ENCODE peak calls at places on chromosomes 2 and 18, in six cellular contexts. H is IMR-90, W is mucosa of descending colon, U is SK-N-SH, M is heart right ventricle, Z is endothelial cell of umbilical vein. J is an unnamed sample.

GRCh38 chr2:77720115-77720514 is 197.9 kb upstream of the LRRTM4 start:
- DNase-seq in H (no peak), W (no peak), U (no peak), M (no peak), Z (no peak), J (no peak)

GRCh38 chr18:8029061-8029460 is 461.9 kb downstream of the PTPRM start:
- DNase-seq in H (no peak), W (no peak), U (no peak), M (no peak), Z (no peak), J (no peak)

GRCh38 chr2:215332876-215333600 is 21.2 kb downstream of the ATIC start:
- DNase-seq in H (no peak), W (no peak), U (no peak), M (no peak), Z (no peak), J (no peak)

GRCh38 chr2:230751062-230751461 is 38.4 kb downstream of the CAB39 start:
- DNase-seq in H (peak; percentile 88), W (no peak), U (no peak), M (no peak), Z (peak; percentile 24), J (no peak)

GRCh38 chr2:206452750-206453149 is 9.4 kb downstream of the ADAM23 start:
- DNase-seq in H (peak; percentile 43), W (no peak), U (no peak), M (no peak), Z (no peak), J (no peak)

GRCh38 chr18:28802546-28802945 is 625.6 kb upstream of the CDH2 start:
- DNase-seq in H (peak; percentile 47), W (no peak), U (no peak), M (no peak), Z (peak; percentile 92), J (no peak)

GRCh38 chr2:8539743-8540551 is 141.9 kb upstream of the ID2 start:
- DNase-seq in H (no peak), W (no peak), U (peak; percentile 93), M (no peak), Z (no peak), J (peak; percentile 68)

GRCh38 chr2:186695081-186695756 is 1.4 kb downstream of the FAM171B start:
- DNase-seq in H (peak; percentile 76), W (no peak), U (peak; percentile 44), M (no peak), Z (peak; percentile 61), J (no peak)

GRCh38 chr2:241254904-241255351 is 60.5 kb downstream of the HDLBP start:
- DNase-seq in H (no peak), W (no peak), U (no peak), M (no peak), Z (no peak), J (no peak)

GRCh38 chr2:239246723-239247122 is 154.1 kb downstream of the HDAC4 start:
- DNase-seq in H (no peak), W (no peak), U (no peak), M (no peak), Z (peak; percentile 6), J (no peak)

GRCh38 chr2:239245107-239245506 is 155.7 kb downstream of the HDAC4 start:
- DNase-seq in H (no peak), W (no peak), U (no peak), M (no peak), Z (no peak), J (no peak)

GRCh38 chr2:239244625-239245024 is 156.2 kb downstream of the HDAC4 start:
- DNase-seq in H (no peak), W (no peak), U (no peak), M (no peak), Z (no peak), J (no peak)

GRCh38 chr2:239247401-239248245 is 153.2 kb downstream of the HDAC4 start:
- DNase-seq in H (no peak), W (no peak), U (no peak), M (no peak), Z (no peak), J (no peak)

DNA sequence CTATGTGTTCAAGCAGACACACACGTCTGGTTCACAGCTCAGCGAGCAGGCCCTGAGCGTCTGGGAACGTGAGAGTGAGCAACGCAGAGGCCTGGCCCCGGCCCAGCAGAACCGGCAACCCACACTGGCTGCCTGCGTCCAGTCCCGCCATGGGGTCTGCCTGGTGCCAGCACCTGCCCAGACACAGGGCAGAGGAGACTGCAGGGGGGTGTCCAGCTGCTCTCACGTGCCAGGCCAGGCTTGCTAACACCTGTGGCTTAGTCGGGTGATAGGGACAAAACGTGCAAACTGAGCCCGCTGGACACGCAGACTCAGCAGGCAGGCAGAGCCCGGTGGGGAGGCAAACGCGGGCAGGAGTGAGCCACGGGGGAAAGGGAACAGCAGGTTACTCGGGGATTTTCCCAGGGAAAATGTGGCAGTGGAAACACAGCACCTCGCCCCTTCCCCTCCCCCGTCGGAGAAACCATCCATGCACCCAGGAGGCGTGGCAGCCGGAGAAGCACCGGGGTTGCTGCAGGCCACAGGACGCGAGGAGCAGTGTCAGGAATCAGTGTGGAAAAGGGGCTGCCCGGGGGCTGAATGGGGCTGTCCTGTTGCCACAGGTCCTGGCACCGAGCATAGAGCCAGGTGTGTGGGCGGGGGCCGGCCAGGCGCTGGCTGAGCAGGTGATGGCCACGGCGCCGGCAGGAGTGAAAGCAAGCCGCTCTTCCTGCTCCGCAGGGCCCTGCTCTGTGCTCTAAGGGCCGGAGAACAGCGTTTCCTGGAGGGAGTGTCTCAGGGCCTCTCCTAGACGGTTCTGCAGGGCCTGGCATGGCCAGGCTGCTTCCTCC is 154.7 kb downstream of the HDAC4 start:
- DNase-seq in H (no peak), W (peak; percentile 80), U (peak; percentile 63), M (no peak), Z (no peak), J (no peak)
- H3K4me3 ChIP-seq in H (no peak overlapping the region), W (no peak overlapping the region), U (no peak overlapping the region), M (peak overlapping the region; percentile 3), Z (no peak overlapping the region), J (no peak overlapping the region)

GRCh38 chr2:238066218-238066617 is 5.4 kb downstream of the SCLY start:
- DNase-seq in H (no peak), W (no peak), U (no peak), M (no peak), Z (no peak), J (no peak)
- H3K4me1 ChIP-seq in H (no peaks in the 10 kb centered on the region), W (peaks cover 9% of the 10 kb centered on the region), U (peaks cover 7% of the 10 kb centered on the region), M (peaks cover 2% of the 10 kb centered on the region), Z (peaks cover 6% of the 10 kb centered on the region), J (no peaks in the 10 kb centered on the region)

GRCh38 chr2:222477962-222478608 is 53.7 kb downstream of the SGPP2 start:
- DNase-seq in H (no peak), W (no peak), U (no peak), M (no peak), Z (no peak), J (no peak)
- H3K4me3 ChIP-seq in H (no peak overlapping the region), W (no peak overlapping the region), U (no peak overlapping the region), M (no peak overlapping the region), Z (no peak overlapping the region), J (no peak overlapping the region)

DNA sequence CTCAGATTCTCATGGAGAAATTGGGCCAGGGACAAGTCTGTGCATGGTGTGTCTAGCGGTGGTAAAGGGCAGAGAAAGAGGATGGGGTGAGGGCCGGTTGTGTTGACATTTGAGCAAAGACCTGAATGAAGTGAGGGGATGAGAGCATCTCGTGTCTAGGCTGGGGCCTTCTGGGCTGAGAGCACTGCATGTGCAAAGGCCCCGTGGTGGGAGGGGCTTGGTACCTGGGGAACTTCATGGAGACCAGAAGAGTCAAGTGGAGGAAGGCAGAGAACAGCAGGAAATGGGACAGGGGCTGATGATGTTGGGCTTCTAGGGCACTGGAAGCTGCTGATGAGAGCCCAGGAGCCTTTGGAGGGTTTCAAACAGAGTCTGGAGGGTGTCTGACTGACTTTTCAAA is 76.8 kb downstream of the SH3BP4 start:
- DNase-seq in H (no peak), W (no peak), U (no peak), M (no peak), Z (no peak), J (no peak)
- H3K4me1 ChIP-seq in H (peaks cover 65% of the 10 kb centered on the region), W (peaks cover 19% of the 10 kb centered on the region), U (peaks cover 37% of the 10 kb centered on the region), M (peaks cover 4% of the 10 kb centered on the region), Z (peaks cover 49% of the 10 kb centered on the region), J (no peaks in the 10 kb centered on the region)

GRCh38 chr2:132009177-132009873 is 152.4 kb downstream of the ANKRD30BL start:
- DNase-seq in H (no peak), W (peak; percentile 25), U (no peak), M (no peak), Z (no peak), J (no peak)

DNA sequence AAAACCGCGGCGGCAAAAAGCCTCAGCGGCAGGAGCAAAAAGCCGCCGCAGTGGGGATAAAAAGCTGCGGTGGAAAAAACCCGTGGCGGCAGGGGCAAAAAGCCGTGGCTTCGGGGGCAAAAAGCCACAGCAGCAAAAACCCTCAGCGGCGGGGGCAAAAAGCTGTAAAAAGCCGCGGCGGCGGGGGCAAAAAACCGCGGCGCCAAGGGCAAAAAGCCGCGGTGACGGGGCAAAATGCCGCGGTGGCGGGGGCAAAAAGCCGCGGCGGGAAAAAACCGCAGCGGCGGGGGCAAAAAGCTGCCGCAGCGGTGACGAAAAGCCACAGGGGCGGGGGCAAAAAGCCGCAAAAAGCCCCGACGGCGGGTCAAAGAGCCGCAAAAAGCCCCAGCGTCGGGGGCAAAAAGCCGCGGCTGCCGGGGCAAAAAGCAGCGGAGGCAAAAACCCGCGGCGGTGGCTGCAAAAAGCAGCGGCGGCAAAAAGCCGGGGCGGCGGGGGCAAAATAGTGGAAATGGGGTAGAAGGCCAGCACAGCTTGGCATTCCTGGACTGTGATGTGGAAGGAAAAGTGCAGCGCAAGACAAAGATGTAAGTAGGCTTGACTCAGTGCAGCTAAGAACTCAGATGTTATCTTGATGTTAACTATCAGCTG is 151.8 kb downstream of the ANKRD30BL start:
- DNase-seq in H (no peak), W (no peak), U (peak; percentile 3), M (no peak), Z (no peak), J (peak; percentile 27)
- H3K4me3 ChIP-seq in H (no peak overlapping the region), W (no peak overlapping the region), U (peak overlapping the region; percentile 37), M (peak overlapping the region; percentile 46), Z (peak overlapping the region; percentile 32), J (peak overlapping the region; percentile 40)